ENCODE peak calls at places on chromosomes 1 and 21, in five cellular contexts. P is NAMALWA, V is M059J, K is iPS DF 19.7, B is aorta. Q is an unnamed sample.

GRCh38 chr1:27428316-27429028 is 36.0 kb downstream of the GPR3 start:
- DNase-seq in V (no peak), P (peak), K (no peak), B (no peak), Q (no peak)

GRCh38 chr1:227883641-227884301 is 64.0 kb downstream of the WNT9A start:
- DNase-seq in V (no peak), P (no peak), B (no peak), K (no peak), Q (no peak)

GRCh38 chr1:151716771-151717631 is at the start of gene CELF3:
- DNase-seq in V (no peak), K (peak), P (no peak), B (no peak), Q (no peak)

GRCh38 chr1:220843481-220844011 is 35.7 kb upstream of the HLX start:
- DNase-seq in B (no peak), K (no peak), V (no peak), P (no peak), Q (no peak)

GRCh38 chr1:26015358-26015757 is 6.2 kb upstream of the EXTL1 start:
- DNase-seq in P (no peak), K (no peak), B (no peak), V (peak), Q (no peak)

GRCh38 chr1:157773723-157774350 is 3.1 kb downstream of the FCRL2 start:
- DNase-seq in K (peak), P (peak), B (no peak), V (no peak), Q (no peak)

GRCh38 chr21:45871616-45872236 is 109.8 kb upstream of the COL6A1 start:
- DNase-seq in V (no peak), P (no peak), B (peak), K (no peak), Q (no peak)

GRCh38 chr1:165847486-165847885 is 20.1 kb downstream of the UCK2 start:
- DNase-seq in B (no peak), K (no peak), P (no peak), V (no peak), Q (no peak)

GRCh38 chr1:85554630-85555327 is 25.8 kb upstream of the CCN1 start:
- DNase-seq in P (no peak), V (peak), B (no peak), K (no peak), Q (no peak)

GRCh38 chr1:5950994-5951749 is 41.1 kb downstream of the NPHP4 start:
- DNase-seq in K (no peak), P (no peak), V (no peak), B (peak), Q (no peak)

GRCh38 chr1:203547147-203547546 is 53.2 kb downstream of the OPTC start:
- DNase-seq in P (no peak), V (no peak), B (no peak), K (no peak), Q (no peak)

GRCh38 chr1:61442456-61443013 is 282.4 kb downstream of the TM2D1 start:
- DNase-seq in V (no peak), K (no peak), B (no peak), P (no peak), Q (no peak)

GRCh38 chr1:147717051-147717705 is 43.2 kb downstream of the GJA5 start:
- DNase-seq in P (no peak), V (peak), K (no peak), B (no peak), Q (no peak)

GRCh38 chr1:23444104-23444533 is 19.6 kb upstream of the TCEA3 start:
- DNase-seq in K (no peak), P (no peak), V (no peak), B (peak), Q (no peak)

GRCh38 chr1:85137660-85138059 is 63.2 kb downstream of the SYDE2 start:
- DNase-seq in P (no peak), B (no peak), K (no peak), V (no peak), Q (no peak)

GRCh38 chr1:115642168-115643072 is 650 bp downstream of the VANGL1 start:
- DNase-seq in V (peak), K (no peak), P (no peak), B (peak), Q (peak)

GRCh38 chr21:26167593-26167992 is 3.0 kb downstream of the APP start:
- DNase-seq in P (no peak), V (no peak), B (no peak), K (no peak), Q (no peak)

GRCh38 chr1:200248541-200248940 is 161.3 kb downstream of the ZNF281 start:
- DNase-seq in B (no peak), K (no peak), P (no peak), V (no peak), Q (no peak)

GRCh38 chr1:113984710-113985109 is 5.4 kb downstream of the OLFML3 start:
- DNase-seq in K (no peak), P (no peak), B (no peak), V (no peak), Q (no peak)

GRCh38 chr1:67969446-67969845 is 81.0 kb downstream of the DIRAS3 start:
- DNase-seq in B (no peak), V (peak), K (no peak), P (no peak), Q (no peak)

GRCh38 chr1:41003640-41004220 is 17.8 kb downstream of the SLFNL1 start:
- DNase-seq in K (no peak), V (peak), B (peak), P (peak), Q (peak)

GRCh38 chr1:243792891-243793290 is 57.2 kb downstream of the AKT3 start:
- DNase-seq in P (no peak), B (no peak), V (no peak), K (no peak), Q (no peak)

GRCh38 chr21:44618504-44618903 is 6.6 kb downstream of the KRTAP10-8 start:
- DNase-seq in B (no peak), K (no peak), V (no peak), P (no peak), Q (no peak)

GRCh38 chr21:35438643-35439404 is 389.7 kb upstream of the RUNX1 start:
- DNase-seq in B (no peak), V (peak), P (peak), K (no peak), Q (no peak)

GRCh38 chr1:50920409-50920808 is 39.7 kb downstream of the FAF1 start:
- DNase-seq in K (no peak), B (no peak), P (no peak), V (no peak), Q (no peak)

Q was measured in activated CD8-positive, alpha-beta memory T cell treated with anti-CD3 and anti-CD28 coated beads, Interleukin-2, amount 50 U/mL, for 4 hours.